ENCODE peak calls at places on chromosomes 13 and 19, in four cellular contexts. U is endothelial cell of umbilical vein, M is mammary epithelial cell, R is cardiac fibroblast. I is an unnamed sample.

GRCh38 chr19:15701757-15702589 is 25.9 kb upstream of the OR10H2 start:
- DNase-seq in U (no peak), R (no peak), M (peak), I (no peak)

GRCh38 chr19:15418112-15418587 is 638 bp downstream of the AKAP8L start:
- DNase-seq in M (no peak), U (no peak), R (peak), I (no peak)

GRCh38 chr13:25901460-25902376 is 150.1 kb downstream of the SHISA2 start:
- DNase-seq in R (peak), M (peak), U (peak), I (peak)

GRCh38 chr13:51331354-51331861 is 8.1 kb upstream of the SERPINE3 start:
- DNase-seq in R (no peak), M (peak), U (no peak), I (no peak)

GRCh38 chr19:48627211-48627864 is 8.0 kb downstream of the SPHK2 start:
- DNase-seq in R (no peak), M (peak), U (no peak), I (peak)

GRCh38 chr13:27523345-27524073 is 73.1 kb upstream of the MTIF3 start:
- DNase-seq in U (no peak), R (no peak), M (no peak), I (no peak)

GRCh38 chr13:69755101-69755500 is 352.5 kb upstream of the ATXN8OS start:
- DNase-seq in R (no peak), U (no peak), M (no peak), I (no peak)

GRCh38 chr19:32566246-32566830 is 14.7 kb upstream of the PDCD5 start:
- DNase-seq in U (no peak), R (peak), M (no peak), I (no peak)

GRCh38 chr19:32814046-32814445 is 55.5 kb downstream of the SLC7A9 start:
- DNase-seq in U (no peak), R (no peak), M (no peak), I (peak)

GRCh38 chr13:113820813-113821651 is 42.8 kb downstream of the GAS6 start:
- DNase-seq in R (peak), U (peak), M (peak), I (no peak)

GRCh38 chr13:82675024-82675423 is 1207.2 kb downstream of the SLITRK1 start:
- DNase-seq in R (no peak), M (no peak), U (no peak), I (no peak)

GRCh38 chr19:55178781-55179569 is 1.1 kb downstream of the SYT5 start:
- DNase-seq in U (peak), R (peak), M (peak), I (peak)

GRCh38 chr13:100210966-100211710 is 122.2 kb downstream of the PCCA start:
- DNase-seq in U (peak), R (no peak), M (no peak), I (no peak)

GRCh38 chr19:43101950-43102349 is 19.4 kb upstream of the PSG2 start:
- DNase-seq in R (no peak), M (no peak), U (no peak), I (no peak)

GRCh38 chr19:58305932-58306323 is 751 bp downstream of the ERVK3-1 start:
- DNase-seq in M (peak), R (peak), U (no peak), I (peak)

GRCh38 chr13:41564046-41564445 is 106.7 kb downstream of the RGCC start:
- DNase-seq in U (no peak), R (no peak), M (no peak), I (no peak)

GRCh38 chr19:34171539-34171876 is 796 bp upstream of the LSM14A start:
- DNase-seq in R (no peak), M (peak), U (no peak), I (peak)

GRCh38 chr19:3098515-3099346 is 4.6 kb downstream of the GNA11 start:
- DNase-seq in U (peak), M (peak), R (peak), I (no peak)

GRCh38 chr13:87777395-87777794 is 106.2 kb downstream of the SLITRK5 start:
- DNase-seq in U (no peak), R (no peak), M (no peak), I (no peak)

GRCh38 chr13:30142502-30143211 is 164.7 kb downstream of the KATNAL1 start:
- DNase-seq in R (peak), U (peak), M (peak), I (peak)

GRCh38 chr19:30450945-30451344 is 78.8 kb downstream of the ZNF536 start:
- DNase-seq in U (no peak), M (no peak), R (no peak), I (no peak)

GRCh38 chr13:75993246-75993645 is 357.1 kb downstream of the LMO7 start:
- DNase-seq in U (no peak), R (no peak), M (no peak), I (no peak)

GRCh38 chr19:3873151-3873550 is 4.3 kb upstream of the ZFR2 start:
- DNase-seq in U (no peak), R (no peak), M (no peak), I (no peak)

GRCh38 chr13:97367427-97367826 is 66.5 kb upstream of the RAP2A start:
- DNase-seq in R (peak), M (no peak), U (no peak), I (no peak)

GRCh38 chr19:56837492-56837891 is 3.0 kb downstream of the PEG3 start:
- DNase-seq in M (peak), R (peak), U (no peak), I (peak)
- TF ChIP-seq CTCF in M (no peak), R (peak), U (no peak), I (no peak)

DNA sequence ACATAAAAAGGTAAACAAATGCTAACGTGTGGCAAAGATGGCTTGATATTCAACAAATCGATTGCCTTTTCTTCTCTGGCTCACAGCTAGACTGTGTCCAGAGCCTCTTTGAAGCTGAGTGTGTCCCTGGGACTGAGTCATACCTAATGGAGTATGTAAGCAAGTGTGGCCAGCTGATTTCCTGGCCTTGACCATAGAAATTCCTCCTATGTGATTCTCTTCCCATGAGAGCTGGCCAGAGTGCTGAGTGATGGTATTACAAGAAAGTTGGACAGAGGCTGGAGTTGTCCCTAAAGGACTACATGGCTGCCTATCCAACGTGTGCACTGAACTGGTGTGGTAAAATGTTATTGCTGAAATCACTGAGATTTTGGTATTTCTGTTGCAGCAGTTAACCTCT is 320.1 kb upstream of the SLC10A2 start:
- DNase-seq in R (peak), U (no peak), M (peak), I (no peak)
- TF ChIP-seq CTCF in R (no peak), U (no peak), M (no peak), I (no peak)

GRCh38 chr19:51398096-51398704 is 7.8 kb upstream of the C19orf84 start:
- DNase-seq in U (peak), R (peak), M (no peak), I (no peak)

GRCh38 chr19:51396175-51396574 is 5.8 kb upstream of the C19orf84 start:
- DNase-seq in U (no peak), R (no peak), M (no peak), I (no peak)

GRCh38 chr19:51391073-51391611 is 751 bp upstream of the C19orf84 start:
- DNase-seq in U (no peak), M (no peak), R (no peak), I (no peak)

GRCh38 chr19:51389143-51389542 is 1.2 kb downstream of the C19orf84 start:
- DNase-seq in M (no peak), R (no peak), U (no peak), I (no peak)

DNA sequence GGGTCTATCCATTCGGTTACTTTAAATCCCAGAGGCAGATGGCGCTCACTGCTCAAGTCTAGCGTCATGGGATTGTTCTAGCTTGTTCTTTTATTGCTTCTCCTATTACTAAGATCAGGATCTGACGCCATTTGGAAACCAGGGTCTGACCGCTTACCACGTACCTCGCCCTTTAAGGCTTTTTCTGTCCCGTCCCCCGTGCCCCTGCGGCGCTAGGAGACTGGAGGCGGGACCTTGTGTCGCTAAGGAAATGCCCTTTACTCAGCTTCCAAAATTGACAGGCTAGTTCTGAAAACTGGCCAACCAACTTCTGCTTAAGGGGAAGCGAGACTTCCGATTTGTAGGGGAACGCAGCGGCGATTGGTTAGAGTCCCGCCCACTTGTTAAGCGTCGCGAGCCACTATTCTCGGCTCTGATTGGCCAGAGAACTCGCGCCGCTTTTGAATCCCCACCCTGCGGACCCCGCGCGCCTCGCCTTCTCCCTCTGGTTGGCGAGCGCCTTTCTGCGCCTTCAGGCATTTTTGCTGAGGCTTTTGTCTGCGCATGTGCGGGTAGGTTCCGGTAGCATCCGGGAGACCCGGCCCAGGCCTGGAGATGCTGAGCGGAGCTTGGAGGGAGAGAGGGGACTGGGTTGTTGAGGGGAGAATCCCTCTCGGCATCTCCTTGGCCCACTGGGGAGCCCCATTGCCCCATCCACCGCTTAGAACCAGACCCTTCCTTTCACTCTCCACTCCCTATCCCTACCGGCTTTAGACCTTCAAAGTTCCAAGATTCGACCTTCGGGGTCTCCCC is 3.9 kb upstream of the C19orf84 start:
- DNase-seq in M (peak), U (peak), R (peak), I (peak)
- TF ChIP-seq CTCF in M (no peak), U (no peak), R (peak), I (peak)

DNA sequence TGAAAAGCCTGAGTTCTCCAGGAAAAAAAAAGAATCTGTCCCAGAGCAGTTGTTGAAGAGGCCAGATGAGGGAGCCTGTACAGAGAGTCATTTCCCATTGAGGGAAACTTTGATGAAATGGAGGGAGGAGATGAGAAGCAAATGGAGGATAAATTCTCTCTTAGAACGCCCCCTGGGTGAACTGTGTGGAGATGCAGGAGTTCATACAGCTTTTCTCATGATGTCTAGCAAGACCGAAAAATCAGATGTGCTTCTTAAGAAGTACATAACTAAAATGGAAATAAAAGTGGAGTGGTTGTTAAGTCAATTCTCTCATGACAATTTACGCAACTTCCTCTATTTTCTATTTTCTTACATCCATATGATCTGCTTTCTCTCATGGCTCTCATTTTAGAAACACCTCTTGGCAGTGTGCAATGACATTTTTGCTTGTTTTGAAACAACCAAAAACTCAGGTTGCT is 1263.1 kb downstream of the PCDH9 start:
- DNase-seq in M (peak), U (peak), R (peak), I (no peak)
- TF ChIP-seq CTCF in M (peak), U (peak), R (peak), I (no peak)